ENCODE peak calls at places on chromosomes 13 and 19, in five cellular contexts. E is CD8-positive, alpha-beta T cell; C is dorsolateral prefrontal cortex; T is tibial nerve; V is lower lobe of right lung. P is an unnamed sample.
A peak's percentile ranks its signal among the peaks of the same experiment; 100 is the strongest.

GRCh38 chr13:44801990-44802389 is 187.3 kb downstream of the NUFIP1 start:
- DNase-seq in T (no peak), C (no peak), V (no peak), E (no peak), P (no peak)

GRCh38 chr19:29188704-29189375 is 24.1 kb downstream of the UQCRFS1 start:
- DNase-seq in E (no peak), V (no peak), C (no peak), T (no peak), P (no peak)

GRCh38 chr13:30429235-30429634 is 6.9 kb downstream of the UBE2L5 start:
- DNase-seq in T (no peak), E (no peak), V (no peak), C (no peak), P (no peak)

GRCh38 chr13:78137404-78138142 is 218.9 kb upstream of the EDNRB start:
- DNase-seq in E (no peak), T (peak; percentile 27), C (peak; percentile 20), V (no peak), P (no peak)

GRCh38 chr13:32585625-32586021 is 629 bp upstream of the PDS5B start:
- DNase-seq in V (no peak), T (no peak), E (no peak), C (no peak), P (no peak)

GRCh38 chr13:96052655-96053002 is 572 bp downstream of the UGGT2 start:
- DNase-seq in E (no peak), V (no peak), T (no peak), C (no peak), P (no peak)

GRCh38 chr13:113155982-113156655 is 2.3 kb upstream of the PROZ start:
- DNase-seq in V (no peak), E (no peak), C (no peak), T (no peak), P (no peak)

GRCh38 chr13:102724923-102725322 is 30.1 kb upstream of the METTL21C start:
- DNase-seq in C (no peak), V (no peak), T (no peak), E (no peak), P (no peak)

GRCh38 chr19:524062-524674 is 7.4 kb upstream of the CDC34 start:
- DNase-seq in E (no peak), V (no peak), C (no peak), T (no peak), P (peak; percentile 78)

GRCh38 chr19:17415107-17415506 is 4.7 kb upstream of the MVB12A start:
- DNase-seq in E (no peak), V (no peak), C (no peak), T (no peak), P (no peak)
- H3K27ac ChIP-seq in E (no peak overlapping the region), V (no peak overlapping the region), C (no peak overlapping the region), T (no peak overlapping the region), P (no peak overlapping the region)

DNA sequence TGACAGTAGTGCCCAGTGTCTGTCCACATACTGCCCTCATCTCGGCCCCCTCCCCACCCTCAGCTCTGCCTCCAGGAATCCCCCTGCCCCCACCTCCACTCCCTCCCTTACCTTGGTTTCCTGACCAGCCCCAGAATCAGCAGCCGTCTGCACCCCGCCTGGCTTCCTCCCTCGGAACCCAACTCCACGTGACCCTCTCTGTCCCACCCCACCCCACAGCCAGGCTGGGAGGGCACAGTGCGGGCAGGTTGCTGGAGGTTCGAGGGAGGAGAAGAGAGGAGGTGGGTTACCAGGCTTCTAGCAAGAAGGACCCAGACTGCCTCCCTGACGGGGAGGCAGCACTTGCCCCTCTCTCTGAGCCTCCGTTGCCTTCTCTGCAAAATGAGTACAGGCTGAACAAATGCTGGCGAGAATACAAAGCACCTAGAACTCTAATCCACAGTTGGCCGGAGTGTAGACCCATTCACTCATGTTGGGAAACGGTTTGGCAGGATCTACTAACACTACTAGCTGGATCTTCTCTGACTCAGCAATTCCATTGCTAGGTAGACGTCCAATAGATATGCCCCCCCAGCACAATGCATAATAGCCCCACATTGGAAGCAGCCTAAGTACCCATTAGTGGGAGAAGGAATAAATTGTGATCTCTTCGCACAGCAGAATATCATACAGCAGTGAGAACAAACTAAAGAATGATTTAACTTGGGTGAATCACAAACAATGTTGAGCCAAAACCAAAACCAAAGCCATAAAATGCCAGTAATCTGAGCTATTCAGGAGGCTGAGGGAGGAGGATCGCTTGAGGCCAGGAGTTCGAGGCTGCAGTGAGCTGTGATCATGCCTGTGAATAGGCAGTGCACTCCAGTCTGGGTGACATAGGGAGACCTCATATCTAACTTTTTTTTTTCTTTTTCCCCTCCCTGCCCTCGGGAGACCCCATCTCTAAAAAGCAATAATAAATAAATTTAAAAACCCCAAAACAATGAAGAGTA is at the start of gene RASAL3:
- DNase-seq in T (no peak), C (no peak), V (peak; percentile 59), E (peak; percentile 51), P (peak; percentile 89)
- H3K27ac ChIP-seq in T (no peak within 1 kb of the TSS), C (no peak within 1 kb of the TSS), V (peak within 1 kb of the TSS; percentile 80), E (peak within 1 kb of the TSS; percentile 68), P (peak within 1 kb of the TSS; percentile 56)

DNA sequence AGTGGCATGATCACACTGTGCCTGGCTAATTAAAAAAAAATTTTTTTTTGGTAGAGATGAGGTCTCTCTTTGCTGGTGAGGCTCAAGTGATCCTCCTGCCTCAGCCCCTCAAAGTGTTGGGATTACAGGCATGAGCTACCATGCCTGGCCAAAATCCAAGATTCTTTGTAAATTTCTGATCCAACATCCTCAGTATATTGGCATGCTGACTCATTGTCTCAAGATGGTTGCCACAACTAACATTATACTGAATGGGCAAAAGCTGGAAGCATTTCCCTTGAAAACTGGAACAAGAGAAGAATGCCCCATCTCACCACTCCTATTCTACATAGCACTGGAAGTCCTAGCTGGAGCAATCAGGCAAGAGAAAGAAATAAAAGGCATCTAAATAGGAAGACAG is 100.0 kb downstream of the KLF5 start:
- DNase-seq in E (no peak), V (no peak), T (no peak), C (no peak), P (no peak)
- H3K27ac ChIP-seq in E (no peak overlapping the region), V (no peak overlapping the region), T (no peak overlapping the region), C (no peak overlapping the region), P (no peak overlapping the region)

GRCh38 chr13:109673477-109673876 is 112.9 kb downstream of the IRS2 start:
- DNase-seq in V (no peak), E (no peak), C (no peak), T (no peak), P (no peak)

GRCh38 chr13:109669956-109670355 is 116.4 kb downstream of the IRS2 start:
- DNase-seq in E (no peak), T (no peak), V (no peak), C (no peak), P (no peak)

GRCh38 chr13:109670776-109671175 is 115.6 kb downstream of the IRS2 start:
- DNase-seq in C (no peak), E (no peak), T (no peak), V (no peak), P (no peak)

GRCh38 chr13:109672545-109672944 is 113.8 kb downstream of the IRS2 start:
- DNase-seq in E (no peak), T (no peak), V (no peak), C (no peak), P (no peak)

DNA sequence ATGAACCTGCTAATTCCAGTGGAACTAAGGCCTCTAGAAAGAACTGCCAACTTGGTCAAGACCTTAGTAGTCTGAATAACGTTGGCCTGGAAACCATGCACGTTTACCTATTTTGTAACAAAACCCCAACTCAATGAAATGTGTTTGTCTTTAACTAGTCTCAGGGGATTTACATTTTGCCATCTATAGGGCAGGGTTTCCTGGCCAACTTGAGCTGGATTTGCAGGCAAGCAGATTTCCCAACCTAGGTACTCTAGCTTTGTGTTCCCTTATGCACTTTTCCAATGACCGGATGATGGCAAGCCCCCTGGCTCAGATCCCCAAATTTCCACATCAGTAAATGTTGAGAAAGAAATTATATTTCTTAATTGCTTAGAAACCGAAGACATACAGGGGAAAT is 114.5 kb downstream of the IRS2 start:
- DNase-seq in E (no peak), V (no peak), C (no peak), T (no peak), P (no peak)
- H3K27ac ChIP-seq in E (no peak overlapping the region), V (no peak overlapping the region), C (no peak overlapping the region), T (no peak overlapping the region), P (no peak overlapping the region)

DNA sequence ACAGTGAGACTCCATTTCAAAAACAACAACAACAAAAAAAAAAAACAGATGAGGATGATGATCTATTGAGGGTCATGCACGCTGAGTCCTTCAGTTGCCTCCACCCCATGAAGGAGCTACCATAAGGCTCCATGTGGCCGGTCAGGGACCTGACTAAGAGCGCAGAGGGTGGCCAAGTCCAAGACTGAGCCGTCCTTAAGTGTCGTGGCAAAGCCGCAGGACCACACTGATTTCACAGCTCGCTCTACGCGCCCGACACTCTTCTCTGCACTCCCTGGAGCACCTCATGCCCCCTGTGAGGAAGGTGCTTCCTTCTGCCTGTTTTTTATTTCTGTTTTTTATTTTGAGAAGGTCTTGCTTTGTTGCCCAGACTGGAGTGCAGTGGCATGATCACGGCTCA is 12.3 kb downstream of the TTYH1 start:
- DNase-seq in V (no peak), C (no peak), E (no peak), T (no peak), P (no peak)
- H3K27ac ChIP-seq in V (no peak overlapping the region), C (peak overlapping the region; percentile 55), E (no peak overlapping the region), T (no peak overlapping the region), P (no peak overlapping the region)

GRCh38 chr13:89393758-89394157 is 1722.6 kb downstream of the SLITRK5 start:
- DNase-seq in T (no peak), C (no peak), E (no peak), V (no peak), P (no peak)
- H3K27ac ChIP-seq in T (no peak overlapping the region), C (no peak overlapping the region), E (no peak overlapping the region), V (no peak overlapping the region), P (no peak overlapping the region)

GRCh38 chr19:41974652-41975051 is 15.5 kb upstream of the RABAC1 start:
- DNase-seq in V (no peak), C (no peak), E (no peak), T (no peak), P (no peak)

GRCh38 chr19:41977916-41978315 is 16.1 kb downstream of the ATP1A3 start:
- DNase-seq in T (no peak), V (no peak), E (no peak), C (no peak), P (no peak)

GRCh38 chr19:41981724-41982123 is 12.3 kb downstream of the ATP1A3 start:
- DNase-seq in C (no peak), V (no peak), T (no peak), E (no peak), P (no peak)

GRCh38 chr19:41978470-41978869 is 15.6 kb downstream of the ATP1A3 start:
- DNase-seq in C (no peak), E (no peak), T (no peak), V (no peak), P (no peak)
- H3K27ac ChIP-seq in C (no peak overlapping the region), E (no peak overlapping the region), T (no peak overlapping the region), V (no peak overlapping the region), P (no peak overlapping the region)